ENCODE peak calls at places on chromosomes 11 and 22, in four cellular contexts. Q, Z, V and N are unnamed samples.

GRCh38 chr11:122791836-122792235 is 46.5 kb upstream of the CRTAM start:
- DNase-seq in Q (no peak), Z (no peak), V (peak; percentile 64), N (peak; percentile 31)

GRCh38 chr22:29022101-29022817 is 39.4 kb downstream of the C22orf31 start:
- DNase-seq in Q (no peak), Z (no peak), V (no peak), N (no peak)

GRCh38 chr22:42758929-42759629 is 38.4 kb upstream of the A4GALT start:
- DNase-seq in Q (no peak), Z (no peak), V (peak; percentile 45), N (no peak)

GRCh38 chr11:32280339-32280738 is 155.0 kb downstream of the WT1 start:
- DNase-seq in Q (no peak), Z (no peak), V (no peak), N (no peak)

GRCh38 chr11:113504586-113504985 is 29.4 kb upstream of the DRD2 start:
- DNase-seq in Q (no peak), Z (no peak), V (no peak), N (no peak)

GRCh38 chr22:38694049-38694448 is 6.7 kb downstream of the JOSD1 start:
- DNase-seq in Q (no peak), Z (no peak), V (no peak), N (no peak)

GRCh38 chr11:118152552-118153471 is at the start of gene SCN4B:
- DNase-seq in Q (peak; percentile 16), Z (no peak), V (peak; percentile 26), N (no peak)

GRCh38 chr11:116829525-116830183 is at the start of gene APOC3:
- DNase-seq in Q (no peak), Z (no peak), V (no peak), N (no peak)

GRCh38 chr11:75328426-75329277 is 22.8 kb downstream of the ARRB1 start:
- DNase-seq in Q (peak; percentile 9), Z (no peak), V (peak; percentile 77), N (peak; percentile 70)

GRCh38 chr11:104772806-104773241 is 125.4 kb downstream of the CASP12 start:
- DNase-seq in Q (no peak), Z (no peak), V (peak; percentile 94), N (peak; percentile 13)

GRCh38 chr11:127106938-127107337 is 106.4 kb upstream of the KIRREL3 start:
- DNase-seq in Q (no peak), Z (no peak), V (no peak), N (no peak)

GRCh38 chr11:44593194-44593593 is 27.7 kb downstream of the CD82 start:
- DNase-seq in Q (no peak), Z (no peak), V (no peak), N (no peak)

GRCh38 chr11:34154059-34154875 is 48.8 kb downstream of the NAT10 start:
- DNase-seq in Q (no peak), Z (no peak), V (no peak), N (no peak)

GRCh38 chr11:120548682-120549209 is 37.2 kb downstream of the GRIK4 start:
- DNase-seq in Q (no peak), Z (no peak), V (no peak), N (no peak)

GRCh38 chr11:46918087-46918751 is at the start of gene LRP4:
- DNase-seq in Q (peak; percentile 28), Z (no peak), V (no peak), N (no peak)

GRCh38 chr11:6251990-6252473 is 7.6 kb upstream of the CCKBR start:
- DNase-seq in Q (no peak), Z (no peak), V (no peak), N (no peak)

GRCh38 chr22:28497188-28497587 is 182.5 kb downstream of the TTC28 start:
- DNase-seq in Q (no peak), Z (no peak), V (peak; percentile 60), N (no peak)

GRCh38 chr11:123454060-123454651 is 24.1 kb downstream of the GRAMD1B start:
- DNase-seq in Q (no peak), Z (peak; percentile 26), V (no peak), N (peak; percentile 27)

GRCh38 chr22:34414467-34415440 is 494.5 kb upstream of the LARGE1 start:
- DNase-seq in Q (peak; percentile 61), Z (no peak), V (no peak), N (peak; percentile 12)

GRCh38 chr11:75771646-75772410 is 3.2 kb downstream of the DGAT2 start:
- DNase-seq in Q (no peak), Z (no peak), V (peak; percentile 87), N (no peak)